ENCODE peak calls at places on chromosomes 5 and 9, in five cellular contexts. F is adipocyte, B is gastrocnemius medialis, S is AG10803, M is BE2C. E is an unnamed sample.

GRCh38 chr9:75378036-75378435 is 289.7 kb downstream of the OSTF1 start:
- DNase-seq in F (no peak), B (peak; percentile 77), S (no peak), M (peak; percentile 8), E (peak; percentile 68)

GRCh38 chr5:134027203-134027582 is 22.4 kb upstream of the VDAC1 start:
- DNase-seq in F (no peak), B (no peak), S (no peak), M (no peak), E (no peak)

GRCh38 chr5:2783223-2783622 is 31.7 kb upstream of the IRX2 start:
- DNase-seq in F (no peak), B (no peak), S (no peak), M (no peak), E (no peak)

GRCh38 chr5:149143470-149143869 is 2.2 kb downstream of the ABLIM3 start:
- DNase-seq in F (peak; percentile 79), B (no peak), S (peak; percentile 86), M (no peak), E (peak; percentile 82)

GRCh38 chr9:7097785-7098420 is 340.1 kb downstream of the KDM4C start:
- DNase-seq in F (peak; percentile 10), B (no peak), S (no peak), M (no peak), E (peak; percentile 15)

GRCh38 chr5:5421149-5421960 is 1.1 kb upstream of the ICE1 start:
- DNase-seq in F (peak; percentile 35), B (no peak), S (peak; percentile 10), M (no peak), E (peak; percentile 39)

GRCh38 chr5:170338933-170339779 is 41.6 kb upstream of the LCP2 start:
- DNase-seq in F (no peak), B (no peak), S (no peak), M (no peak), E (no peak)

GRCh38 chr5:44046581-44047327 is 342.5 kb downstream of the FGF10 start:
- DNase-seq in F (no peak), B (peak; percentile 14), S (no peak), M (no peak), E (no peak)

GRCh38 chr5:21236896-21237830 is 1249.2 kb upstream of the CDH18 start:
- DNase-seq in F (peak; percentile 54), B (no peak), S (no peak), M (no peak), E (peak; percentile 8)

GRCh38 chr5:120096413-120096812 is 367.7 kb upstream of the PRR16 start:
- DNase-seq in F (peak; percentile 36), B (no peak), S (peak; percentile 39), M (no peak), E (peak; percentile 59)

GRCh38 chr9:114613919-114614318 is 2.8 kb downstream of the TMEM268 start:
- DNase-seq in F (no peak), B (no peak), S (no peak), M (no peak), E (no peak)
- H3K4me3 ChIP-seq in F (no peak overlapping the region), B (no peak overlapping the region), S (no peak overlapping the region), M (no peak overlapping the region), E (no peak overlapping the region)

GRCh38 chr9:131669234-131670172 is 70.4 kb downstream of the RAPGEF1 start:
- DNase-seq in F (no peak), B (no peak), S (no peak), M (no peak), E (no peak)
- H3K4me3 ChIP-seq in F (no peak overlapping the region), B (no peak overlapping the region), S (no peak overlapping the region), M (no peak overlapping the region), E (no peak overlapping the region)

GRCh38 chr9:133199648-133200321 is 9.3 kb downstream of the OBP2B start:
- DNase-seq in F (no peak), B (no peak), S (peak; percentile 9), M (no peak), E (no peak)
- H3K4me3 ChIP-seq in F (peak overlapping the region; percentile 66), B (peak overlapping the region; percentile 30), S (peak overlapping the region; percentile 34), M (no peak overlapping the region), E (no peak overlapping the region)

GRCh38 chr5:16737173-16737572 is 120.4 kb upstream of the RETREG1 start:
- DNase-seq in F (no peak), B (no peak), S (no peak), M (no peak), E (no peak)
- H3K4me3 ChIP-seq in F (no peak overlapping the region), B (no peak overlapping the region), S (no peak overlapping the region), M (no peak overlapping the region), E (no peak overlapping the region)

GRCh38 chr9:94554439-94555331 is at the start of gene PCAT7:
- DNase-seq in F (peak; percentile 7), B (no peak), S (peak; percentile 45), M (peak; percentile 90), E (peak; percentile 39)
- H3K4me3 ChIP-seq in F (peak within 1 kb of the TSS; percentile 54), B (no peak within 1 kb of the TSS), S (peak within 1 kb of the TSS; percentile 37), M (peak within 1 kb of the TSS; percentile 91), E (no peak within 1 kb of the TSS)

GRCh38 chr5:140108093-140109049 is 5.5 kb upstream of the PURA start:
- DNase-seq in F (peak; percentile 56), B (peak; percentile 18), S (no peak), M (peak; percentile 28), E (no peak)

GRCh38 chr5:140111043-140111858 is 2.7 kb upstream of the PURA start:
- DNase-seq in F (no peak), B (no peak), S (no peak), M (no peak), E (no peak)

GRCh38 chr5:140111859-140112551 is 1.9 kb upstream of the PURA start:
- DNase-seq in F (no peak), B (no peak), S (no peak), M (no peak), E (no peak)

GRCh38 chr5:140109050-140109817 is 4.7 kb upstream of the PURA start:
- DNase-seq in F (peak; percentile 62), B (no peak), S (peak; percentile 50), M (no peak), E (no peak)

DNA sequence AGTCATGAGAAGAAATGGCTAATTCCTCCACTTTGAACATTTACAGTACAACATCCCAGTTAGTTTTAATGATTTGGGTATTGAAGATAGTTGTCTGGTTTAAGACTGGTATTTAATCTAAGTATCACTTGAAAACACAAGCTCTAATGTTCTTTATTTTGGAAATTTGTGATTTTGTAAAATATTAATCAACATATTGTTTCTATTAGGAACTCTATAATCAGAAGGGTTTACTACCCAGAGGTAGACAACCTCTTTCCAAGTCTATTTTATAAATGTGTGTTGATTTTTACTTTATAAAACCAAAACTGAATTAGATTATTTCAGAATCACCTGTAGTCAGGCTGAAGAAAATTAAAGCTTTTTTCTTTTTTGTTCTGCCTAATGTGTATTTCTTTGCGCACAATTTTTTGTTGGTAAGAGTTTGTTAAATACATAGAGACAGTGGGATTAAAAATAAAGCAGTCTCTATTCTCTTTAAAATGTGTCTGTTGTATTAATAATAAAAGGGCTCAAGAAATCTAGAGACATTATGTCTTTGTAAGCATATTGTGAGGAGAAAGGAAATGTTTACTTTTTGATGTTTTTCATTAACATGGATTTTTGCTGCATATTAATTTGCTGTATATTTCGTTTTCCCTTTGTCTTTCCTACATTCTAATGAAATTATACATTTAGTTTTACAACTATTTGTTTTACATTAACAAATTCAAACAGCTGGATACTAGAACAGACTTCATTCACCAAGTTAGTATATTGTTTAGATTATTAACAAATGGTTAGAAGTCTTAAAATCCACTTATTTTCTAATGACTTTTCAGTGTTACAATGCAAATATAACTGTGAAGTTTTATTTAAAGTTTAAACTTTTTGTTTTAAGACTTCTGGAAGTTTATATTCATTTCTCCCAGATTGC is 3.8 kb upstream of the PURA start:
- DNase-seq in F (no peak), B (no peak), S (no peak), M (no peak), E (no peak)
- H3K4me3 ChIP-seq in F (peak overlapping the region; percentile 97), B (no peak overlapping the region), S (peak overlapping the region; percentile 82), M (no peak overlapping the region), E (no peak overlapping the region)

GRCh38 chr5:112847306-112847705 is 13.8 kb upstream of the SRP19 start:
- DNase-seq in F (peak; percentile 14), B (no peak), S (no peak), M (no peak), E (no peak)
- H3K4me3 ChIP-seq in F (no peak overlapping the region), B (no peak overlapping the region), S (no peak overlapping the region), M (no peak overlapping the region), E (no peak overlapping the region)

GRCh38 chr5:141811287-141812155 is 66.7 kb downstream of the PCDH1 start:
- DNase-seq in F (peak; percentile 18), B (no peak), S (no peak), M (peak; percentile 91), E (no peak)
- H3K4me3 ChIP-seq in F (no peak overlapping the region), B (no peak overlapping the region), S (no peak overlapping the region), M (peak overlapping the region; percentile 52), E (no peak overlapping the region)

GRCh38 chr9:33139421-33140228 is 27.5 kb downstream of the B4GALT1 start:
- DNase-seq in F (peak; percentile 78), B (peak; percentile 86), S (peak; percentile 97), M (peak; percentile 29), E (peak; percentile 100)
- H3K4me3 ChIP-seq in F (peak overlapping the region; percentile 10), B (no peak overlapping the region), S (peak overlapping the region; percentile 22), M (no peak overlapping the region), E (no peak overlapping the region)

GRCh38 chr5:56818409-56819026 is 3.2 kb downstream of the MAP3K1 start:
- DNase-seq in F (peak; percentile 58), B (no peak), S (no peak), M (no peak), E (peak; percentile 76)

GRCh38 chr5:56815657-56816545 is 552 bp downstream of the MAP3K1 start:
- DNase-seq in F (peak; percentile 77), B (peak; percentile 25), S (peak; percentile 40), M (no peak), E (peak; percentile 10)

GRCh38 chr5:56816546-56817081 is 1.3 kb downstream of the MAP3K1 start:
- DNase-seq in F (peak; percentile 74), B (peak; percentile 24), S (peak; percentile 52), M (peak; percentile 73), E (peak; percentile 58)

GRCh38 chr5:56817306-56817986 is 2.1 kb downstream of the MAP3K1 start:
- DNase-seq in F (no peak), B (no peak), S (no peak), M (no peak), E (no peak)

DNA sequence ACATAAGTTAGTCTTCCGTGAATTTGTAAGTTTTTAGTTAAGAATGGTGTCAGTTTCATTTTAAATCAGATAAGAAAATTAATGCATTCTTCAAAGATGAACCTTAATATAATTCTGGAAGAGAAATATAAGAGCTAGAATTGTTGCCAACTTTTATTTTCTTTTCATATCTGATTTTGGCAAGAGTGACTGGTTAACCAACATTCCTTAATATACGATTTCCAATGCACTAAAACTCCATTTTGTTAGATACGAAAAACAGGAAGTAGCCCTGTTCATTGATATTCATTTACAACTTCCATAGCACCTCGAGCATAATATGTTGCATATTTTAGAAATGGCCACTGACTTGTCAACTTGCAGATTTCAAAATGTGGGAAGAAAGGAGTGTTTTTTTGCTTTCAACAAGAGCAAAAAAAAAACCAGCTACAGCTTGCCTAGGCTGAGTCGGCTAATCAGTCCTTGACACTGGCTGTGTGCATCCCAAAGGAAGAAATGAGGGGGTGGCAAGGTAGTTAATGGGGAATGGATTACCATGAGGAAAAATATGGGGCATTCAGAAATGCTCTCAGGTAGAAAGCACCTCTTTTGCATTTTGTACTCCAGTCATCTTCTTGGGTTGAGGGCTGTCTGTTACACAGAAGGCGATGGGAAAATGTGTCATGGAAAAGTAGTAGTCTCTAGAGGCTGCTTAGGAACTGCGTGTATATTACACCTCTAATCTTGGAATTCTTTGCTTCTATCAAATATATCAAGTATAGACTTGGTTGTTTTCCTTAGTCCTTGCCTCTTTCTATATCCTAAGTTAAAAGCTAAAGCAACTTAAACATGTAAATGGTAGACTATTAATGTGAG is 3.9 kb downstream of the MAP3K1 start:
- DNase-seq in F (peak; percentile 30), B (no peak), S (no peak), M (no peak), E (peak; percentile 39)
- H3K4me3 ChIP-seq in F (peak overlapping the region; percentile 60), B (peak overlapping the region; percentile 26), S (no peak overlapping the region), M (peak overlapping the region; percentile 93), E (peak overlapping the region; percentile 56)